ENCODE peak calls at places on chromosomes 1 and 21, in nine cellular contexts. One of them, this sample, is unnamed.

GRCh38 chr1:221074325-221074724 is 195.1 kb downstream of the HLX start:
- DNase-seq in cardiac fibroblast: peak; percentile 42
- DNase-seq in lower leg skin: no peak
- DNase-seq in AG10803: peak; percentile 16
- DNase-seq in progenitor cell of endocrine pancreas: no peak
- DNase-seq in Peyer's patch: no peak
- DNase-seq in neural progenitor cell: no peak
- DNase-seq in keratinocyte: no peak
- DNase-seq in HCT116: no peak
- DNase-seq in this sample: peak; percentile 66

GRCh38 chr1:210201671-210202070 is 30.9 kb upstream of the SERTAD4 start:
- DNase-seq in cardiac fibroblast: no peak
- DNase-seq in lower leg skin: no peak
- DNase-seq in AG10803: peak; percentile 18
- DNase-seq in progenitor cell of endocrine pancreas: no peak
- DNase-seq in Peyer's patch: no peak
- DNase-seq in neural progenitor cell: no peak
- DNase-seq in keratinocyte: no peak
- DNase-seq in HCT116: no peak
- DNase-seq in this sample: no peak

GRCh38 chr1:176849281-176849680 is 315.2 kb downstream of the ASTN1 start:
- DNase-seq in cardiac fibroblast: no peak
- DNase-seq in lower leg skin: no peak
- DNase-seq in AG10803: no peak
- DNase-seq in progenitor cell of endocrine pancreas: no peak
- DNase-seq in Peyer's patch: no peak
- DNase-seq in neural progenitor cell: no peak
- DNase-seq in keratinocyte: no peak
- DNase-seq in HCT116: no peak
- DNase-seq in this sample: no peak

GRCh38 chr1:31753623-31754349 is 10.4 kb downstream of the ADGRB2 start:
- DNase-seq in cardiac fibroblast: peak; percentile 61
- DNase-seq in lower leg skin: no peak
- DNase-seq in AG10803: peak; percentile 35
- DNase-seq in progenitor cell of endocrine pancreas: no peak
- DNase-seq in Peyer's patch: no peak
- DNase-seq in neural progenitor cell: no peak
- DNase-seq in keratinocyte: no peak
- DNase-seq in HCT116: no peak
- DNase-seq in this sample: peak; percentile 80

GRCh38 chr1:9161963-9162362 is 33.1 kb upstream of the GPR157 start:
- DNase-seq in cardiac fibroblast: no peak
- DNase-seq in lower leg skin: no peak
- DNase-seq in AG10803: no peak
- DNase-seq in progenitor cell of endocrine pancreas: no peak
- DNase-seq in Peyer's patch: no peak
- DNase-seq in neural progenitor cell: no peak
- DNase-seq in keratinocyte: no peak
- DNase-seq in HCT116: no peak
- DNase-seq in this sample: no peak

GRCh38 chr1:154474802-154475201 is 27.2 kb upstream of the TDRD10 start:
- DNase-seq in cardiac fibroblast: peak; percentile 80
- DNase-seq in lower leg skin: no peak
- DNase-seq in AG10803: peak; percentile 89
- DNase-seq in progenitor cell of endocrine pancreas: no peak
- DNase-seq in Peyer's patch: no peak
- DNase-seq in neural progenitor cell: no peak
- DNase-seq in keratinocyte: no peak
- DNase-seq in HCT116: peak; percentile 73
- DNase-seq in this sample: peak; percentile 89

GRCh38 chr1:81032374-81032773 is 768.4 kb upstream of the ADGRL2 start:
- DNase-seq in cardiac fibroblast: no peak
- DNase-seq in lower leg skin: no peak
- DNase-seq in AG10803: no peak
- DNase-seq in progenitor cell of endocrine pancreas: no peak
- DNase-seq in Peyer's patch: no peak
- DNase-seq in neural progenitor cell: no peak
- DNase-seq in keratinocyte: no peak
- DNase-seq in HCT116: no peak
- DNase-seq in this sample: no peak

GRCh38 chr1:245858683-245859509 is 648.2 kb downstream of the SMYD3 start:
- DNase-seq in cardiac fibroblast: peak; percentile 66
- DNase-seq in lower leg skin: no peak
- DNase-seq in AG10803: no peak
- DNase-seq in progenitor cell of endocrine pancreas: no peak
- DNase-seq in Peyer's patch: no peak
- DNase-seq in neural progenitor cell: no peak
- DNase-seq in keratinocyte: no peak
- DNase-seq in HCT116: no peak
- DNase-seq in this sample: peak; percentile 30

GRCh38 chr1:67166196-67166595 is at the start of gene IL23R:
- DNase-seq in cardiac fibroblast: no peak
- DNase-seq in lower leg skin: no peak
- DNase-seq in AG10803: no peak
- DNase-seq in progenitor cell of endocrine pancreas: no peak
- DNase-seq in Peyer's patch: no peak
- DNase-seq in neural progenitor cell: no peak
- DNase-seq in keratinocyte: no peak
- DNase-seq in HCT116: no peak
- DNase-seq in this sample: no peak

GRCh38 chr1:111736548-111737215 is 2.5 kb downstream of the INKA2 start:
- DNase-seq in cardiac fibroblast: peak; percentile 74
- DNase-seq in lower leg skin: no peak
- DNase-seq in AG10803: no peak
- DNase-seq in progenitor cell of endocrine pancreas: no peak
- DNase-seq in Peyer's patch: no peak
- DNase-seq in neural progenitor cell: peak; percentile 31
- DNase-seq in keratinocyte: no peak
- DNase-seq in HCT116: no peak
- DNase-seq in this sample: no peak

GRCh38 chr1:208071425-208072031 is 160.6 kb upstream of the CD34 start:
- DNase-seq in cardiac fibroblast: no peak
- DNase-seq in lower leg skin: no peak
- DNase-seq in AG10803: no peak
- DNase-seq in progenitor cell of endocrine pancreas: no peak
- DNase-seq in Peyer's patch: no peak
- DNase-seq in neural progenitor cell: no peak
- DNase-seq in keratinocyte: no peak
- DNase-seq in HCT116: no peak
- DNase-seq in this sample: no peak

GRCh38 chr21:44820851-44821250 is 3.0 kb upstream of the SUMO3 start:
- DNase-seq in cardiac fibroblast: no peak
- DNase-seq in lower leg skin: no peak
- DNase-seq in AG10803: peak; percentile 46
- DNase-seq in progenitor cell of endocrine pancreas: no peak
- DNase-seq in Peyer's patch: no peak
- DNase-seq in neural progenitor cell: no peak
- DNase-seq in keratinocyte: no peak
- DNase-seq in HCT116: no peak
- DNase-seq in this sample: no peak

GRCh38 chr1:68281946-68282615 is 49.8 kb upstream of the WLS start:
- DNase-seq in cardiac fibroblast: no peak
- DNase-seq in lower leg skin: no peak
- DNase-seq in AG10803: no peak
- DNase-seq in progenitor cell of endocrine pancreas: no peak
- DNase-seq in Peyer's patch: no peak
- DNase-seq in neural progenitor cell: no peak
- DNase-seq in keratinocyte: no peak
- DNase-seq in HCT116: peak; percentile 3
- DNase-seq in this sample: no peak
- TF ChIP-seq CTCF in cardiac fibroblast: no peak
- TF ChIP-seq CTCF in lower leg skin: no peak
- TF ChIP-seq CTCF in AG10803: no peak
- TF ChIP-seq CTCF in progenitor cell of endocrine pancreas: no peak
- TF ChIP-seq CTCF in Peyer's patch: no peak
- TF ChIP-seq CTCF in neural progenitor cell: no peak
- TF ChIP-seq CTCF in keratinocyte: no peak
- TF ChIP-seq CTCF in HCT116: peak; percentile 34
- TF ChIP-seq CTCF in this sample: no peak

GRCh38 chr1:192998536-192998935 is 60.6 kb downstream of the UCHL5 start:
- DNase-seq in cardiac fibroblast: no peak
- DNase-seq in lower leg skin: no peak
- DNase-seq in AG10803: no peak
- DNase-seq in progenitor cell of endocrine pancreas: no peak
- DNase-seq in Peyer's patch: no peak
- DNase-seq in neural progenitor cell: no peak
- DNase-seq in keratinocyte: no peak
- DNase-seq in HCT116: no peak
- DNase-seq in this sample: no peak
- TF ChIP-seq CTCF in cardiac fibroblast: peak; percentile 32
- TF ChIP-seq CTCF in lower leg skin: no peak
- TF ChIP-seq CTCF in AG10803: no peak
- TF ChIP-seq CTCF in progenitor cell of endocrine pancreas: no peak
- TF ChIP-seq CTCF in Peyer's patch: peak; percentile 43
- TF ChIP-seq CTCF in neural progenitor cell: peak; percentile 18
- TF ChIP-seq CTCF in keratinocyte: peak; percentile 47
- TF ChIP-seq CTCF in HCT116: peak; percentile 71
- TF ChIP-seq CTCF in this sample: peak; percentile 27

GRCh38 chr1:72281637-72282270 is 585 bp downstream of the NEGR1 start:
- DNase-seq in cardiac fibroblast: no peak
- DNase-seq in lower leg skin: no peak
- DNase-seq in AG10803: no peak
- DNase-seq in progenitor cell of endocrine pancreas: no peak
- DNase-seq in Peyer's patch: no peak
- DNase-seq in neural progenitor cell: no peak
- DNase-seq in keratinocyte: no peak
- DNase-seq in HCT116: no peak
- DNase-seq in this sample: peak; percentile 35

GRCh38 chr1:72284084-72284397 is 1.7 kb upstream of the NEGR1 start:
- DNase-seq in cardiac fibroblast: no peak
- DNase-seq in lower leg skin: no peak
- DNase-seq in AG10803: no peak
- DNase-seq in progenitor cell of endocrine pancreas: no peak
- DNase-seq in Peyer's patch: no peak
- DNase-seq in neural progenitor cell: no peak
- DNase-seq in keratinocyte: no peak
- DNase-seq in HCT116: no peak
- DNase-seq in this sample: peak; percentile 57

GRCh38 chr1:72283204-72284083 is 1.1 kb upstream of the NEGR1 start:
- DNase-seq in cardiac fibroblast: peak; percentile 83
- DNase-seq in lower leg skin: peak; percentile 60
- DNase-seq in AG10803: peak; percentile 88
- DNase-seq in progenitor cell of endocrine pancreas: peak; percentile 33
- DNase-seq in Peyer's patch: no peak
- DNase-seq in neural progenitor cell: peak; percentile 77
- DNase-seq in keratinocyte: no peak
- DNase-seq in HCT116: no peak
- DNase-seq in this sample: peak; percentile 68

GRCh38 chr1:72282271-72282656 is at the start of gene NEGR1:
- DNase-seq in cardiac fibroblast: peak; percentile 66
- DNase-seq in lower leg skin: peak; percentile 31
- DNase-seq in AG10803: peak; percentile 78
- DNase-seq in progenitor cell of endocrine pancreas: peak; percentile 18
- DNase-seq in Peyer's patch: no peak
- DNase-seq in neural progenitor cell: peak; percentile 63
- DNase-seq in keratinocyte: no peak
- DNase-seq in HCT116: no peak
- DNase-seq in this sample: peak; percentile 49

GRCh38 chr1:72282690-72283203 is 408 bp upstream of the NEGR1 start:
- DNase-seq in cardiac fibroblast: peak; percentile 96
- DNase-seq in lower leg skin: peak; percentile 76
- DNase-seq in AG10803: peak; percentile 97
- DNase-seq in progenitor cell of endocrine pancreas: peak; percentile 60
- DNase-seq in Peyer's patch: peak; percentile 31
- DNase-seq in neural progenitor cell: peak; percentile 95
- DNase-seq in keratinocyte: no peak
- DNase-seq in HCT116: no peak
- DNase-seq in this sample: peak; percentile 94
- TF ChIP-seq CTCF in cardiac fibroblast: no peak
- TF ChIP-seq CTCF in lower leg skin: no peak
- TF ChIP-seq CTCF in AG10803: no peak
- TF ChIP-seq CTCF in progenitor cell of endocrine pancreas: no peak
- TF ChIP-seq CTCF in Peyer's patch: no peak
- TF ChIP-seq CTCF in neural progenitor cell: peak; percentile 18
- TF ChIP-seq CTCF in keratinocyte: no peak
- TF ChIP-seq CTCF in HCT116: no peak
- TF ChIP-seq CTCF in this sample: no peak

GRCh38 chr1:156172696-156173470 is 19.5 kb downstream of the SEMA4A start:
- DNase-seq in cardiac fibroblast: no peak
- DNase-seq in lower leg skin: no peak
- DNase-seq in AG10803: no peak
- DNase-seq in progenitor cell of endocrine pancreas: no peak
- DNase-seq in Peyer's patch: no peak
- DNase-seq in neural progenitor cell: no peak
- DNase-seq in keratinocyte: no peak
- DNase-seq in HCT116: no peak
- DNase-seq in this sample: no peak
- TF ChIP-seq CTCF in cardiac fibroblast: no peak
- TF ChIP-seq CTCF in lower leg skin: no peak
- TF ChIP-seq CTCF in AG10803: no peak
- TF ChIP-seq CTCF in progenitor cell of endocrine pancreas: no peak
- TF ChIP-seq CTCF in Peyer's patch: no peak
- TF ChIP-seq CTCF in neural progenitor cell: no peak
- TF ChIP-seq CTCF in keratinocyte: no peak
- TF ChIP-seq CTCF in HCT116: peak; percentile 32
- TF ChIP-seq CTCF in this sample: no peak

DNA sequence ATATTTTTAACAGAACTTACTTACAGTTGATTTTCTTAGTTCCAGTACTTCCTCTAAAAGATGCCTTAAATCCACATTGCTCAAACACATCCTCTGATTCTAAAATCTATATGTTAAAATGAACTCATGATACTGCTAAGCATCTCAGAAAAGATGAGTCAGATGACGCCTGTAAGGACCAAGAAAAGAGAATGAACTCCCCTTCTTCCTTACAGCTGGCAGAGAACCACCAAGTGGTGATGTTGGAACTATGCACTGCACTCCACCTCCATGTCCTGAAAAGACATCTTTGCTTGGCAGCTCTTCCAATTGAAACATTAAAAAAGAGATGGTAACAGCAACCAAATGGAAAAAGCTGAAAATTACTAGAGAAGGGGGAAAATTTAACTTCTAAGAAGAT is 648.8 kb downstream of the PTPRC start:
- DNase-seq in cardiac fibroblast: no peak
- DNase-seq in lower leg skin: no peak
- DNase-seq in AG10803: no peak
- DNase-seq in progenitor cell of endocrine pancreas: no peak
- DNase-seq in Peyer's patch: no peak
- DNase-seq in neural progenitor cell: no peak
- DNase-seq in keratinocyte: no peak
- DNase-seq in HCT116: no peak
- DNase-seq in this sample: no peak
- TF ChIP-seq CTCF in cardiac fibroblast: no peak
- TF ChIP-seq CTCF in lower leg skin: no peak
- TF ChIP-seq CTCF in AG10803: no peak
- TF ChIP-seq CTCF in progenitor cell of endocrine pancreas: no peak
- TF ChIP-seq CTCF in Peyer's patch: no peak
- TF ChIP-seq CTCF in neural progenitor cell: no peak
- TF ChIP-seq CTCF in keratinocyte: no peak
- TF ChIP-seq CTCF in HCT116: no peak
- TF ChIP-seq CTCF in this sample: no peak

GRCh38 chr1:119225831-119226230 is 85.4 kb upstream of the WARS2 start:
- DNase-seq in cardiac fibroblast: no peak
- DNase-seq in lower leg skin: no peak
- DNase-seq in AG10803: no peak
- DNase-seq in progenitor cell of endocrine pancreas: no peak
- DNase-seq in Peyer's patch: no peak
- DNase-seq in neural progenitor cell: no peak
- DNase-seq in keratinocyte: no peak
- DNase-seq in HCT116: no peak
- DNase-seq in this sample: peak; percentile 18
- TF ChIP-seq CTCF in cardiac fibroblast: no peak
- TF ChIP-seq CTCF in lower leg skin: no peak
- TF ChIP-seq CTCF in AG10803: no peak
- TF ChIP-seq CTCF in progenitor cell of endocrine pancreas: peak; percentile 19
- TF ChIP-seq CTCF in Peyer's patch: no peak
- TF ChIP-seq CTCF in neural progenitor cell: peak; percentile 32
- TF ChIP-seq CTCF in keratinocyte: peak; percentile 57
- TF ChIP-seq CTCF in HCT116: peak; percentile 40
- TF ChIP-seq CTCF in this sample: peak; percentile 13